ENCODE peak calls at places on chromosomes 5 and 9, in ten cellular contexts. L, J, B, A, P, X, R, W, Q and O are unnamed samples.

GRCh38 chr5:71973563-71973962 is 133.7 kb upstream of the MAP1B start:
- DNase-seq in Q (no peak), P (no peak), J (no peak), W (no peak), B (no peak), X (no peak), A (no peak), L (no peak), R (no peak), O (no peak)

GRCh38 chr5:13957032-13957645 is 12.7 kb upstream of the DNAH5 start:
- DNase-seq in A (peak), Q (no peak), B (no peak), X (no peak), L (peak), J (peak), R (peak), W (peak), P (peak), O (peak)

GRCh38 chr5:94761786-94762185 is 143.3 kb downstream of the SLF1 start:
- DNase-seq in R (no peak), J (no peak), P (no peak), A (no peak), Q (no peak), W (no peak), L (no peak), X (no peak), B (no peak), O (no peak)

GRCh38 chr5:132204330-132204729 is 23.3 kb downstream of the P4HA2 start:
- DNase-seq in A (no peak), W (no peak), B (no peak), Q (no peak), L (no peak), R (no peak), J (no peak), P (no peak), X (no peak), O (no peak)

GRCh38 chr5:181243521-181244307 is at the start of gene RACK1:
- DNase-seq in Q (peak), W (peak), R (peak), B (peak), L (peak), P (peak), A (peak), J (peak), X (peak), O (peak)

GRCh38 chr5:133406632-133407276 is 205.6 kb downstream of the FSTL4 start:
- DNase-seq in W (no peak), R (no peak), J (no peak), L (no peak), Q (no peak), X (no peak), P (no peak), B (no peak), A (no peak), O (no peak)

GRCh38 chr5:108046955-108047670 is 334.8 kb downstream of the FBXL17 start:
- DNase-seq in B (peak), X (no peak), P (no peak), W (no peak), R (no peak), Q (no peak), L (peak), J (no peak), A (no peak), O (no peak)

GRCh38 chr5:9395736-9396135 is 150.1 kb downstream of the SEMA5A start:
- DNase-seq in A (no peak), P (no peak), B (no peak), W (no peak), Q (no peak), J (no peak), X (no peak), R (peak), L (no peak), O (no peak)

GRCh38 chr5:154189819-154190651 is 498 bp upstream of the GALNT10 start:
- DNase-seq in Q (peak), L (peak), X (peak), R (peak), A (peak), B (peak), W (peak), P (peak), J (peak), O (peak)

GRCh38 chr9:124779368-124780059 is 2.6 kb downstream of the OLFML2A start:
- DNase-seq in X (no peak), L (peak), A (no peak), W (peak), B (peak), Q (no peak), P (peak), J (no peak), R (peak), O (no peak)

GRCh38 chr9:26058111-26058895 is 380.1 kb upstream of the TUSC1 start:
- DNase-seq in P (no peak), R (no peak), B (no peak), W (peak), A (no peak), X (no peak), Q (no peak), J (no peak), L (no peak), O (no peak)

GRCh38 chr5:73564644-73565165 is 734 bp downstream of the ANKRA2 start:
- DNase-seq in W (no peak), R (no peak), B (no peak), Q (no peak), A (no peak), P (no peak), L (no peak), X (no peak), J (no peak), O (no peak)

GRCh38 chr5:96410013-96410412 is 23.0 kb downstream of the PCSK1 start:
- DNase-seq in Q (no peak), B (no peak), W (peak), J (no peak), X (no peak), R (no peak), L (no peak), P (no peak), A (no peak), O (no peak)

GRCh38 chr5:180109920-180110319 is 38.4 kb upstream of the RNF130 start:
- DNase-seq in X (no peak), Q (no peak), W (no peak), P (no peak), R (no peak), J (no peak), B (no peak), L (no peak), A (no peak), O (no peak)

GRCh38 chr5:180601591-180602480 is 10.5 kb upstream of the SCGB3A1 start:
- DNase-seq in W (no peak), X (peak), A (peak), L (peak), R (no peak), B (peak), J (no peak), P (no peak), Q (peak), O (no peak)

GRCh38 chr9:69027355-69028097 is 8.0 kb upstream of the FXN start:
- DNase-seq in A (peak), Q (no peak), J (peak), P (peak), L (peak), R (peak), W (peak), X (no peak), B (peak), O (no peak)

GRCh38 chr5:9716838-9717281 is 86.7 kb upstream of the TAS2R1 start:
- DNase-seq in W (peak), X (no peak), L (no peak), J (no peak), R (peak), P (peak), B (no peak), A (no peak), Q (no peak), O (no peak)

GRCh38 chr5:177496111-177497010 is 1.0 kb downstream of the PDLIM7 start:
- DNase-seq in W (peak), A (peak), P (peak), J (peak), X (peak), B (peak), L (peak), Q (no peak), R (peak), O (peak)
- TF ChIP-seq CTCF in W (peak), A (no peak), P (peak), J (peak), X (no peak), B (peak), L (no peak), Q (no peak), R (peak), O (peak)

GRCh38 chr5:109467058-109467457 is 57.3 kb upstream of the PJA2 start:
- DNase-seq in A (no peak), Q (no peak), W (no peak), X (no peak), L (no peak), P (no peak), R (no peak), B (no peak), J (no peak), O (no peak)

GRCh38 chr5:109470263-109470662 is 60.5 kb upstream of the PJA2 start:
- DNase-seq in P (no peak), Q (no peak), A (no peak), X (no peak), L (no peak), R (no peak), B (no peak), W (no peak), J (no peak), O (no peak)

GRCh38 chr5:109468737-109469420 is 59.1 kb upstream of the PJA2 start:
- DNase-seq in R (peak), J (peak), Q (peak), W (peak), L (peak), A (peak), X (peak), P (peak), B (peak), O (peak)
- TF ChIP-seq CTCF in R (peak), J (peak), Q (peak), W (peak), L (no peak), A (peak), X (peak), P (peak), B (peak), O (peak)

DNA sequence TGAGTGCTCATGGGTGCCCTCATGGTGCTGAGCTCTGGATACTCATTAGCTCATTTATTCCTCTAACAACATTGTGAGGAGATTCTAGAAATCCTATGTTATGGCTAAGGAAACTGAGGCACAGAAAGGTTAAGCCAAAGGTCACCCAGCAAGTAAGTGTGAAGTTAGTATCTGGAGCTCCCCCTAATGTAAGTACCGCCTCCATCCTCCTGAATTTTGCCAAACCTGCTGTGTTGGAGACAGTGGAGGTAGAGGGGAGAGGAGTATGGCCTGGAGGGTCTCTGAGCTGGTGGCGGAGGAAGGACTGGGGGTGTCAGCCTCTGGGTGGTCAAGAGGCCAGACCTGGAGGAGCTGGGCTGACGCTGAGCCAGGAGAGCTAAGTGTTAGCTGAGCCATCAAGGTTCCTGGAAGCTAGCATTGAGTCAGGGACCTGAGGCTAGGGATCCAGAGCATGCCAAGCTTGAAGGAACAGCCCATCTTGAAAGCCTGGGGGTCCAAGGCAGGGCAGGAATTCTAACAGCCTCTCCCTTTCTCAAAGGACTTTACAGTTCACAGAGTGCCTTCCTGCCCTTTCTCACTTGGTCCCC is 114.8 kb downstream of the RGS3 start:
- DNase-seq in P (no peak), L (no peak), J (no peak), A (no peak), B (no peak), W (peak), X (peak), Q (no peak), R (no peak), O (no peak)
- TF ChIP-seq CTCF in P (no peak), L (no peak), J (no peak), A (no peak), B (no peak), W (no peak), X (no peak), Q (no peak), R (no peak), O (no peak)

DNA sequence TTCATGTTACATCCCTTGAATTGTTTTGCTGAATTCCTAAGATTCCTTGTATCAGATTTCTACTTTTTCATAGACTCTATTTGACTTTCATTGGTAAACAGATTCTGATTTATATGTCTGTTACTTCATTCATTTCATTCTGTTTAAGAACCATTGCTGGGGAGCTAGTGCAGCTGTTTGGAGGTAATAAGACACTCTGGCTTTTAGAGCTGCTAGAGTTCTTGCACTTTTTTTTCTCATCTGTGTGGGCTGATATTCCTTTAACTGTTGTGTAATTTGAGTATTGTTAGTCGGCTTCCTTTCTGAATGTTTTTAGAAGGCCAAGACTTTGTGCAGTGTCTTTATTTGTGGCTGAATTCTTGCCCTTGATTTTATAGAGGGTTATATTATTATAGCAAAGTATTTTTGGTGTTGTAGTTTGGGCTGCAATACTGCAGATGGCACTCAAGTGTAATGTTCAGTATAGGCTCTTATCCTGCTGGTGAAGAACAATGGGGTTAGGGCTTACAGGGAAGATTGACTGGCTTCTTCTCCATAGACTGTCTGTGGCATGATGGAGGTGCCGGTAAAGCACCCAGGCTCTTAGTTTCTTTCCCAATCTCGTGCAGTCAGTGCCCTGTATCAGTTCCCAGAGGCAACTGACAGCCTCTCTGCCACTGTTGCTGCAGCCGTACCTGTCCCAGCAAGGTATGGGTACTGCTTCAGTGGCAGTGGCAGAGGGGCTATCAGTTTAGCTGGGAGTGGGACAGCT is 162.2 kb downstream of the OXCT1 start:
- DNase-seq in R (peak), Q (no peak), L (peak), W (peak), A (peak), B (peak), J (no peak), P (peak), X (no peak), O (no peak)
- TF ChIP-seq CTCF in R (peak), Q (no peak), L (no peak), W (peak), A (peak), B (peak), J (peak), P (peak), X (no peak), O (no peak)

DNA sequence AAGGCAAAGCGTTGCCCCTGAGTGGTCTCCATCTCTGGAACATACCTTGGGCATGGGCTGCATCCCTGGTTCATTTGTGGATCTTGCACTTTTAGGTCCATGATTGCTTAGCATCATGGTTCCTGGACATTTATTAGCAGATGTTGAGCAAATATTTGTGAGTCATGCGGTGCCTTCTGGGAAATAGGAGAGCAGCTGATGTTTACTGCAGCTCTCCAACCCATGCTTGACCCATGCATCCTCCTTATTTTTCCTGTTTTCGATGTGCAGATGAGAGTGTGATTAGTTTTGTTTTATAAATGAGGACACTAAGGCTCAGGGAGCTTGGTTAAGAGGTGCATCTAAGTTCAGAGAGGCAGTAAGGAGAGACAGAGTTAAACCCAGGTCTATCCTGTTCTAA is 253.7 kb downstream of the ICE1 start:
- DNase-seq in W (no peak), P (no peak), L (no peak), X (no peak), R (no peak), B (no peak), A (no peak), J (no peak), Q (no peak), O (no peak)
- TF ChIP-seq CTCF in W (no peak), P (no peak), L (no peak), X (no peak), R (no peak), B (no peak), A (no peak), J (no peak), Q (no peak), O (no peak)